ENCODE peak calls at places on chromosomes 2 and 18, in five cellular contexts. One of them, this sample, is unnamed.

GRCh38 chr2:231687133-231687852 is 21.0 kb upstream of the PTMA start:
- DNase-seq in brain microvascular endothelial cell: no peak
- DNase-seq in fibroblast of mammary gland: peak; percentile 46
- DNase-seq in choroid plexus epithelial cell: peak; percentile 52
- DNase-seq in cardiac muscle cell: peak; percentile 84
- DNase-seq in this sample: no peak

GRCh38 chr18:9762561-9762960 is 54.5 kb downstream of the RAB31 start:
- DNase-seq in brain microvascular endothelial cell: no peak
- DNase-seq in fibroblast of mammary gland: no peak
- DNase-seq in choroid plexus epithelial cell: no peak
- DNase-seq in cardiac muscle cell: no peak
- DNase-seq in this sample: no peak

GRCh38 chr18:48166971-48167370 is 236.5 kb upstream of the SMAD2 start:
- DNase-seq in brain microvascular endothelial cell: no peak
- DNase-seq in fibroblast of mammary gland: no peak
- DNase-seq in choroid plexus epithelial cell: no peak
- DNase-seq in cardiac muscle cell: no peak
- DNase-seq in this sample: no peak

GRCh38 chr2:191264647-191265079 is 19.5 kb downstream of the MYO1B start:
- DNase-seq in brain microvascular endothelial cell: peak; percentile 84
- DNase-seq in fibroblast of mammary gland: peak; percentile 96
- DNase-seq in choroid plexus epithelial cell: peak; percentile 81
- DNase-seq in cardiac muscle cell: no peak
- DNase-seq in this sample: no peak

GRCh38 chr18:2111456-2111855 is 459.8 kb downstream of the METTL4 start:
- DNase-seq in brain microvascular endothelial cell: peak; percentile 22
- DNase-seq in fibroblast of mammary gland: peak; percentile 20
- DNase-seq in choroid plexus epithelial cell: peak; percentile 53
- DNase-seq in cardiac muscle cell: no peak
- DNase-seq in this sample: peak; percentile 52

GRCh38 chr2:68771211-68771721 is 36.7 kb downstream of the ARHGAP25 start:
- DNase-seq in brain microvascular endothelial cell: peak; percentile 55
- DNase-seq in fibroblast of mammary gland: no peak
- DNase-seq in choroid plexus epithelial cell: peak; percentile 39
- DNase-seq in cardiac muscle cell: no peak
- DNase-seq in this sample: no peak

GRCh38 chr2:240435457-240435954 is at the start of gene GPC1:
- DNase-seq in brain microvascular endothelial cell: peak; percentile 42
- DNase-seq in fibroblast of mammary gland: peak; percentile 74
- DNase-seq in choroid plexus epithelial cell: peak; percentile 80
- DNase-seq in cardiac muscle cell: peak; percentile 89
- DNase-seq in this sample: peak; percentile 39

GRCh38 chr2:219782999-219783398 is 155.6 kb downstream of the SLC4A3 start:
- DNase-seq in brain microvascular endothelial cell: no peak
- DNase-seq in fibroblast of mammary gland: no peak
- DNase-seq in choroid plexus epithelial cell: no peak
- DNase-seq in cardiac muscle cell: no peak
- DNase-seq in this sample: no peak

DNA sequence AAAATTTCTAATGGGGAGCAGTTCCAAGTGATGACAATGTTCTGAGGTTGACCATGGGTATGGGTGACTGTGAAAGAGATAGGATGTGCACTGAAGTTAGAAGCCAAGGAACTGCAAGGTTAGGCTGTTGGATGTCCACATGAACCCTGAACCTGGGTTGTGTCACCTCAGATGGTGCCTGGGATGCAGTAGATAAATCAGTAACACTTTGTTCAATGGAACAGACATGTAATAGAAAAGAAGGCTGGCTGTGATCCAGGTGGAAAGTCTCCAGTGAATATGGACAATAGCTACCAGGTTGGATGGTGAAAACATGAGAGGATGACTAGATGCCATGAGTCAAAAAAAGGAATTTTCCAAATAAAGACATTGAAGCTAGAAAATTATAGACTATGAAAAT is 131.4 kb downstream of the TRABD2A start:
- DNase-seq in brain microvascular endothelial cell: no peak
- DNase-seq in fibroblast of mammary gland: no peak
- DNase-seq in choroid plexus epithelial cell: no peak
- DNase-seq in cardiac muscle cell: no peak
- DNase-seq in this sample: no peak
- TF ChIP-seq CTCF in brain microvascular endothelial cell: no peak
- TF ChIP-seq CTCF in fibroblast of mammary gland: no peak
- TF ChIP-seq CTCF in choroid plexus epithelial cell: no peak
- TF ChIP-seq CTCF in cardiac muscle cell: no peak
- TF ChIP-seq CTCF in this sample: no peak

GRCh38 chr2:11750917-11751316 is 4.5 kb downstream of the LPIN1 start:
- DNase-seq in brain microvascular endothelial cell: no peak
- DNase-seq in fibroblast of mammary gland: no peak
- DNase-seq in choroid plexus epithelial cell: peak; percentile 33
- DNase-seq in cardiac muscle cell: no peak
- DNase-seq in this sample: peak; percentile 47

GRCh38 chr2:11749646-11750349 is 3.4 kb downstream of the LPIN1 start:
- DNase-seq in brain microvascular endothelial cell: no peak
- DNase-seq in fibroblast of mammary gland: peak; percentile 29
- DNase-seq in choroid plexus epithelial cell: peak; percentile 53
- DNase-seq in cardiac muscle cell: no peak
- DNase-seq in this sample: no peak

GRCh38 chr2:11750422-11750821 is 4.0 kb downstream of the LPIN1 start:
- DNase-seq in brain microvascular endothelial cell: no peak
- DNase-seq in fibroblast of mammary gland: peak; percentile 52
- DNase-seq in choroid plexus epithelial cell: no peak
- DNase-seq in cardiac muscle cell: no peak
- DNase-seq in this sample: peak; percentile 38

GRCh38 chr2:11748018-11748860 is 1.8 kb downstream of the LPIN1 start:
- DNase-seq in brain microvascular endothelial cell: no peak
- DNase-seq in fibroblast of mammary gland: no peak
- DNase-seq in choroid plexus epithelial cell: no peak
- DNase-seq in cardiac muscle cell: no peak
- DNase-seq in this sample: no peak

DNA sequence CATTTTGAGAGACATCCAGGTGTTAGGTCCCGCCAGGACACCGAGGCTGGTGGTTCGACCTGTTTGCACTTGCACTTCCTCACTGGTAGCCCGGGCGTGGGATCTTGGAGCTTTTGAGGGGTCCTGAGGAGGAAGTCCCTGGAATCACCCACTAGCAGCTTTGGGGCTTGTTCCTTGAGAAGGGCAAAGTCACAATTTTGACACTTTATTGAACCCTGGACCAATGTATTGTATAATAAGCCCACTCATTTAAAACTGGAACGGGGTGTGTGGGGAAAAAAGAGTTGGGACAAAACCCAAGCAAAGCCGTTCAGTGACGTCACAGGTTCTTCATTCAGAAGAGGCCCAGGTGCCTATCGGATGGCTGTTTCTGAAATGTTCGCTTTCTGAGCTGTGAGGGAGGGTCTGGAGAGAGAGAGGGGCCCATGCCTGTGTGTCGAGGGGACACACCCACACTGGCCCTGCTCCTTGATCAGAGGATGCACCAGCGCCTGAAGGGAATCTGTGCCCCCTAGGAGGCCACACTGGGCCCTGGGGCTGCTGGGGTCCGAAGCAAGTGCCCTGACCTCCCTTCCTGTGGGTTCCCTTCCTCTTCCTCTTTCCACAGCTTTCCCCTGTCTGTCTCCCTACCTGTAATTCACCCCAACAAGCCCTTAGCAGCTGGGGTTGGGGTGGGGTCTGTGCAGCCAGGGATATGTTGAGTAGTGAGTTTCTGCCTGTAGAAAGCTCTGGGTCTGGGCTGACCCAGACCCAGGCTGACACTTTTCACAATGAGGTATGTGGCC is 2.6 kb downstream of the LPIN1 start:
- DNase-seq in brain microvascular endothelial cell: no peak
- DNase-seq in fibroblast of mammary gland: no peak
- DNase-seq in choroid plexus epithelial cell: no peak
- DNase-seq in cardiac muscle cell: no peak
- DNase-seq in this sample: no peak
- H3K4me3 ChIP-seq in brain microvascular endothelial cell: no peak overlapping the region
- H3K4me3 ChIP-seq in fibroblast of mammary gland: peak overlapping the region; percentile 92
- H3K4me3 ChIP-seq in choroid plexus epithelial cell: no peak overlapping the region
- H3K4me3 ChIP-seq in cardiac muscle cell: no peak overlapping the region
- H3K4me3 ChIP-seq in this sample: no peak overlapping the region

GRCh38 chr2:42087137-42087856 is 39.5 kb downstream of the PKDCC start:
- DNase-seq in brain microvascular endothelial cell: no peak
- DNase-seq in fibroblast of mammary gland: no peak
- DNase-seq in choroid plexus epithelial cell: no peak
- DNase-seq in cardiac muscle cell: no peak
- DNase-seq in this sample: no peak

GRCh38 chr2:42091671-42092070 is 43.9 kb downstream of the PKDCC start:
- DNase-seq in brain microvascular endothelial cell: no peak
- DNase-seq in fibroblast of mammary gland: no peak
- DNase-seq in choroid plexus epithelial cell: no peak
- DNase-seq in cardiac muscle cell: no peak
- DNase-seq in this sample: peak; percentile 63

GRCh38 chr2:42087857-42088195 is 40.0 kb downstream of the PKDCC start:
- DNase-seq in brain microvascular endothelial cell: no peak
- DNase-seq in fibroblast of mammary gland: no peak
- DNase-seq in choroid plexus epithelial cell: no peak
- DNase-seq in cardiac muscle cell: no peak
- DNase-seq in this sample: no peak

GRCh38 chr2:42090216-42090615 is 42.4 kb downstream of the PKDCC start:
- DNase-seq in brain microvascular endothelial cell: no peak
- DNase-seq in fibroblast of mammary gland: no peak
- DNase-seq in choroid plexus epithelial cell: no peak
- DNase-seq in cardiac muscle cell: no peak
- DNase-seq in this sample: no peak

DNA sequence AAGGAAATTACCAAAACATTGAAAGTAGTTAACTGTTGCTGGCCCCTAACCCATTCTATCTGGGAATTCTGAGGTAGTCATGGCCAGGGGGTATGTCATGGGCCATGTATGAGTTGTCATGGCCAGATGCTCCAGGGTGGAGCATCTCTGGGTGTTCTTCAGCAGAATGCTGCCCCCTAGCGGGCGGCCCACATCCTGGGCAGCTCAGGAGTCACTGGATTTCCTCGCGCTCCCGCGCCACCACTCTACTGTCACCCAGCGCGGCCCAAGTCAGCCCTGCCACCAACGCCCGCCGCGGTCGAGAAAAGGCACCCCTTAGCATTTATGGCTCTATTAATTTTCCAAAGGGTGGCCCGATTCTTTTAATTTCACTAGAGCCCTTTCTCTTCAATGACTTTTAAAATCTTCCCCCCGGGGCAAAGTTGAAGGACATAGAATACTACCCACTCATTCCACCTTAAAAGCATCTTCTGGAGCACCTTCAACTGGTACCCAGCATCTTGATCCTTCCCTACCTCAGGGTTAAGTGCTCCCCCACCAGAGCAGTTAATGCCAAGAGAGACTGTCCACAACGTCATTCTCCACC is 41.6 kb downstream of the PKDCC start:
- DNase-seq in brain microvascular endothelial cell: peak; percentile 43
- DNase-seq in fibroblast of mammary gland: peak; percentile 78
- DNase-seq in choroid plexus epithelial cell: peak; percentile 73
- DNase-seq in cardiac muscle cell: peak; percentile 75
- DNase-seq in this sample: peak; percentile 36
- TF ChIP-seq CTCF in brain microvascular endothelial cell: peak; percentile 83
- TF ChIP-seq CTCF in fibroblast of mammary gland: peak; percentile 65
- TF ChIP-seq CTCF in choroid plexus epithelial cell: peak; percentile 81
- TF ChIP-seq CTCF in cardiac muscle cell: peak; percentile 57
- TF ChIP-seq CTCF in this sample: peak; percentile 80

DNA sequence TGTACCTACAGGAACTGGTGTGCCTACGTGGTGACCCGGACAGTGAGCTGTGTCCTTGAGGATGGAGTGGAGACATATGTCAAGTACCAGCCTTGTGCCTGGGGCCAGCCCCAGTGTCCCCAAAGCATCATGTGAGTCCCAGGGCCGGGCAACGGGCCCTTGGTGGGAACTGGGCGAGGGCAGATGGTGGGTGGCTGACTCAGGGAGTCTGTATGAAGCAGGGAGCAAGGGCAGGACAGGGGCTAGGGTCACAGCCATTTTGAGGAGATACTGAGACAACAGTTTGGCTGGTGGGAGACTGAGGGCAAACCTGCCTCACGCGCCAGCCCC is 1.7 kb downstream of the EMILIN1 start:
- DNase-seq in brain microvascular endothelial cell: no peak
- DNase-seq in fibroblast of mammary gland: no peak
- DNase-seq in choroid plexus epithelial cell: no peak
- DNase-seq in cardiac muscle cell: no peak
- DNase-seq in this sample: no peak
- H3K4me3 ChIP-seq in brain microvascular endothelial cell: peak overlapping the region; percentile 73
- H3K4me3 ChIP-seq in fibroblast of mammary gland: peak overlapping the region; percentile 85
- H3K4me3 ChIP-seq in choroid plexus epithelial cell: peak overlapping the region; percentile 72
- H3K4me3 ChIP-seq in cardiac muscle cell: no peak overlapping the region
- H3K4me3 ChIP-seq in this sample: no peak overlapping the region

GRCh38 chr2:155310589-155310988 is 612.1 kb downstream of the KCNJ3 start:
- DNase-seq in brain microvascular endothelial cell: no peak
- DNase-seq in fibroblast of mammary gland: peak; percentile 40
- DNase-seq in choroid plexus epithelial cell: peak; percentile 34
- DNase-seq in cardiac muscle cell: peak; percentile 47
- DNase-seq in this sample: peak; percentile 47
- TF ChIP-seq CTCF in brain microvascular endothelial cell: peak; percentile 21
- TF ChIP-seq CTCF in fibroblast of mammary gland: peak; percentile 41
- TF ChIP-seq CTCF in choroid plexus epithelial cell: no peak
- TF ChIP-seq CTCF in cardiac muscle cell: peak; percentile 27
- TF ChIP-seq CTCF in this sample: peak; percentile 24

DNA sequence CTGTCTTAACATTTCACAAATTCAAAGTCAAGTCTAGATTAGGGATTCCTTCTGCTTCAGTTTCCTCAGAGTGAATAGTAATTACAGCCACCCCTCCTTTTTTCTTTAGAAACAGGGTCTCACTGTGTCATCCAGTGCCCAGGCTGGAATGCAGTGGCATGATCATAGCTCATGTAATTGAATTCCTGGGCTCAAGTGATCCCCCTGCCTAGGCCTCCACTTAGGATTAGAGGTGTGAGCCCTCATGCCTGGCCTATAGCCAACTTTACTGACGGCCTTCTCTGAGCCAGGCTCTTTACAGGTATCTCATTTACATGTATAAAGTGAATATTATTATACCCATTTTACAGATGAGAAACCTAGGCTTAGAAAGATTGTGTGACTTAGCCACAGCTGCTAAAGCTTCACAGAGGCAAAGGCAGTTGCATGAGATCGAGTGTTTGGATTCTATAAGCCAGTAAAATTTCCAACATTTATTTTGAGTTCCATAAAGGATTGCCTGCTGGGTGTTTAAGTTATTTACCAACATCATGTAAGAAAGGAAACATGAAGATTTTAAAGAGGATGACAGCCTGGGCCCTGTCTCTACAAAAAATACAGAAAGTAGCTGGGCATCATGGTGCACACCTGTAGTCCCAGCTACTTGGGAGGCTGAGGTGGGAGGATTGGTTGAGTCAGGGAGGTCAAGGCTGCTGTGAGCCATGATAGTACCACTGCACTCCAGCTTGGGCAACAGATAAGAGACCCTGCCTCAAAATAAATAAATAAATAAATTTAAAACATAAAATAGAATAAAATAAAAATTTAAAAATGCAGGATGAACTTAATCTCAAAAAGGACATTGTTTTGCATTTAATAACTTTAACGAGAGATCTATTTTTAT is 1.8 kb downstream of the ENOSF1 start:
- DNase-seq in brain microvascular endothelial cell: no peak
- DNase-seq in fibroblast of mammary gland: no peak
- DNase-seq in choroid plexus epithelial cell: no peak
- DNase-seq in cardiac muscle cell: peak; percentile 62
- DNase-seq in this sample: no peak
- H3K4me3 ChIP-seq in brain microvascular endothelial cell: peak overlapping the region; percentile 73
- H3K4me3 ChIP-seq in fibroblast of mammary gland: peak overlapping the region; percentile 87
- H3K4me3 ChIP-seq in choroid plexus epithelial cell: peak overlapping the region; percentile 81
- H3K4me3 ChIP-seq in cardiac muscle cell: peak overlapping the region; percentile 78
- H3K4me3 ChIP-seq in this sample: no peak overlapping the region

GRCh38 chr18:60411715-60412114 is 39.1 kb upstream of the MC4R start:
- DNase-seq in brain microvascular endothelial cell: no peak
- DNase-seq in fibroblast of mammary gland: no peak
- DNase-seq in choroid plexus epithelial cell: peak; percentile 7
- DNase-seq in cardiac muscle cell: peak; percentile 9
- DNase-seq in this sample: peak; percentile 3
- TF ChIP-seq CTCF in brain microvascular endothelial cell: peak; percentile 55
- TF ChIP-seq CTCF in fibroblast of mammary gland: no peak
- TF ChIP-seq CTCF in choroid plexus epithelial cell: peak; percentile 35
- TF ChIP-seq CTCF in cardiac muscle cell: no peak
- TF ChIP-seq CTCF in this sample: peak; percentile 32

This sample was measured in bronchial epithelial cell.